ENCODE peak calls at places on chromosomes 7 and 10, in four cellular contexts. U, F, Z and W are unnamed samples.

GRCh38 chr7:21276471-21277035 is 151.3 kb upstream of the SP4 start:
- DNase-seq in U (no peak), F (no peak), Z (no peak), W (no peak)

GRCh38 chr7:121076350-121077164 is 88.0 kb downstream of the CPED1 start:
- DNase-seq in U (peak), F (no peak), Z (no peak), W (no peak)

GRCh38 chr7:32592721-32593120 is 97.4 kb downstream of the AVL9 start:
- DNase-seq in U (no peak), F (no peak), Z (no peak), W (no peak)

GRCh38 chr7:38317457-38318037 is 44.1 kb upstream of the TARP start:
- DNase-seq in U (no peak), F (no peak), Z (no peak), W (no peak)

GRCh38 chr10:67115972-67116371 is 190.1 kb downstream of the LRRTM3 start:
- DNase-seq in U (no peak), F (no peak), Z (no peak), W (no peak)

GRCh38 chr7:155506854-155507337 is 39.5 kb downstream of the CNPY1 start:
- DNase-seq in U (no peak), F (no peak), Z (no peak), W (no peak)

GRCh38 chr7:157996359-157997079 is 591.1 kb downstream of the PTPRN2 start:
- DNase-seq in U (no peak), F (no peak), Z (no peak), W (no peak)

GRCh38 chr10:63376560-63377304 is 89.0 kb downstream of the JMJD1C start:
- DNase-seq in U (no peak), F (peak), Z (no peak), W (no peak)

GRCh38 chr10:97543025-97543546 is 29.5 kb upstream of the ANKRD2 start:
- DNase-seq in U (peak), F (no peak), Z (no peak), W (peak)

GRCh38 chr7:104089622-104090021 is 100.2 kb upstream of the RELN start:
- DNase-seq in U (no peak), F (no peak), Z (no peak), W (no peak)

GRCh38 chr7:155305251-155305904 is 7.7 kb downstream of the INSIG1 start:
- DNase-seq in U (no peak), F (no peak), Z (no peak), W (no peak)

DNA sequence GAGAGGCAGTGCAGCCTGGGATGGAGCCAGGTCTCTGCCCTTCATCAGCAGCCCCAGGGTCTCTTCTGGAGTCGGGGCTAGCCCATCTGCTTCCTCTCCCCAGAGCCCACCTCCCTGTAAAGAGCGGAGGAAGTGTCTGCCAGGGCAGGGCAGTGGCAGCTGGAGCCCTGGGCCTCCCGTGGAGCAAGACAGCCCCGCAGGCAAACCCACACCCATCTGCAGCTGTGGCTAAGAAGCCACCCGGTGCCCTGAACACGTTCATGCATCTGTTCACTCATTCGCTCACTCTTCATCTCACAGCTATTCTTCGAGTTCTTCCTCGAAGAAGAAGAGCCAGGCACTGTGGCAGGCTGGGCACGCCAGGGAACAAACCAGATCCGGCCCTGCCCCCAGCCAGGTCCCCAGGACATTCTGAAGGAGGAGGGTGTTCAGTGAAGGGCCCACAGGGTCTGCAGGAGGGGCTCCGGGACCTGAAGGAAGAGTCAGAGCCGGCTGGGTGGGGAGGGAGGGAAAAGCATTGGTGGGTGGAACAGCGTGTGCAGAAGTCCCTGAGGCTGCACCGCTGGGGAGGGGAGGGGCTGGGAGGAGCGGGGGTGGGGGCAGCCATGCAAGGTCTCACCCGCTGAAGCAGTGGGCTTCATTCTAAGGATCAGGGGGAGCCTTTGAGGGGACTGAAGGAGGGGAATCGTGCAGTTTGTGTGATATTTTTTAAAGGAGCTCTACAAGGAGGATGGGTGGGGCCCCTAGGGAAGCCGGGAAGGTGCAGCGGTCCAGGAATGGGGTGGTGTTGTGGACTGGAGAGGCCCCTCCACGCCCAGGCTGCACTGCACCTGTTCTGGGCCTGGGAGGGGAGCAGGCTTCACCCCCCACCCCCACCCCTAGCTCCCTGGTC is 99.2 kb downstream of the UNCX start:
- DNase-seq in U (no peak), F (no peak), Z (no peak), W (no peak)
- TF ChIP-seq CBX5 in U (no peak), F (no peak), Z (no peak), W (no peak)

GRCh38 chr10:113128450-113129105 is 178.5 kb downstream of the TCF7L2 start:
- DNase-seq in U (no peak), F (no peak), Z (no peak), W (no peak)
- TF ChIP-seq CBX5 in U (no peak), F (no peak), Z (no peak), W (no peak)

GRCh38 chr7:44060091-44060947 is 5.0 kb downstream of the PGAM2 start:
- DNase-seq in U (no peak), F (no peak), Z (no peak), W (no peak)
- TF ChIP-seq CBX5 in U (no peak), F (no peak), Z (no peak), W (no peak)

DNA sequence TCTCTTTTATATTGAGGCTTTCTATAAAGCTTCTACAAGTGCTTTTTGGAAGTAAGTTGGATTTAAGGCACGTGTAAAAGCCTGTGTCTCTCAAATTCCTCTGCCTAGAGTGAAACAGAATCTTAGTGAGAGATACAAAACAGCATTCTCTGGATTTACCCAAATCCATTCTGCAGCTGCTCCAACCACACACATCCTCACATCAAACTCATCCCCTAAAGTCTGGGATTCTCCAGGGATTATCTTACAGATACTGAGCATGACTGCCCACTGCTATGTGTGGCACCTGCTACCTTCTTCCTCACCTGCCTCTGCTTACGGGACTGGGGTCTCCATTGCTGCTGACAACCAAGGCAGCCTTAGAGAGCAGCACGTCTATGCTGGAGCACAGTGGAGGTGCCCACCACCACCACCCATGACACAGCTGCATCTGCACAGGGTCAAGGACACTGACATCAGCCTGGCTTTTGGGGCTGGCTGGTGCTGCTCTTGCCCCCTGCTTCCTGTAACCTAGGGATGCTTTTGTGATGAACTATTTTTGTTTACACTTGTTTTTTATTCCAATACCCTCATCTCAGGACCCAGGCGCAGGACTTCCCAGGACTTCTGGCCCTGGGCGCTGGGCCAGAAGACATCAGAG is 139.2 kb upstream of the NAMPT start:
- DNase-seq in U (no peak), F (no peak), Z (no peak), W (no peak)
- TF ChIP-seq CBX5 in U (no peak), F (no peak), Z (no peak), W (no peak)

DNA sequence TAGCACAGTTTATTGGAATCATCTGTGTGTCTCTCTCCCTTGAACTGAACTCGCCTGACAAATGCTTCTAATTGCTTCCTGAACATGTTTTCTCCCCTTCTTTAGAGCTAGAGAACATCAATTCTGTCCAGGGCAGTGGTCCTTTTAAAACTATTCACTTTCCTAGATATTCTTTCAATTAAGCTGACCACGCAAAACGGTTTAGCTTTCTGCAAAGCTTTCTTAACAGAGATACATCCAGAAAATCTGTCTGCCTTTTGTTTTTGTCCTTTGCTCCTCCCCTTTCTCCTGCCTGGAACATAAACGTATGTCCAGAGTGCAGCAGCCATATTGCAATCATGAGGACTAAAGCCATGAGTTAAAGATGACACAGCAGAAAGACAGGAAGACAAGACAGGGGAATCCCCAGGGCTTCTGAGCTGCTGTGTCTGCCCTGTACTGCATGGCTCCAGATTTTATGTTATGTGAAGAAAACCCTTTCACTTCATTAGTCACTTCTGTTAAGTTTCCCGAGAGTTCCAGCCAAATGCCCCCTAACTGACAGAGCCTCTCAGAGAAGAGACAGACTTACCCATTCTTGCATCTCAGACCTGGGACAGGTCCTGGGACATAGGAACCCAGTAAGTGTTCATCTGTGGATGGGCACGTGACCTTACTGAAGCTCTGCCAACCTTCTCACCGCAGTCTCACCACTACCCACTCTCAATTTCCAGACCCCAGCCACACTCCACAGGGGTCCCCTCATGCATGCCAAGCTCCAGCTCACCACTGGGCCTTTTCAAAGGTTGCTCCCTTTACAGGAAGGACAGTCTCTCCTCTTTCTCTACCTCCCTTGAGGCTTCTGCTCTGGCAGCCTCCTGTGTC is 35.0 kb upstream of the CPXM2 start:
- DNase-seq in U (no peak), F (peak), Z (no peak), W (no peak)
- TF ChIP-seq CBX5 in U (no peak), F (no peak), Z (no peak), W (no peak)